ENCODE peak calls at places on chromosomes 11 and 22, in five cellular contexts. W is left ventricle myocardium inferior, M is neuronal stem cell, Q is NT2/D1, U is HepG2. G is an unnamed sample.
A peak's percentile ranks its signal among the peaks of the same experiment; 100 is the strongest.

GRCh38 chr11:72326151-72326842 is 82.3 kb upstream of the PHOX2A start:
- DNase-seq in W (no peak), Q (no peak), U (no peak), M (no peak), G (no peak)

GRCh38 chr22:18113680-18114394 is 3.2 kb downstream of the TUBA8 start:
- DNase-seq in Q (no peak), U (no peak), M (no peak), W (no peak), G (no peak)

GRCh38 chr11:22558638-22559037 is 67.0 kb downstream of the FANCF start:
- DNase-seq in Q (no peak), W (no peak), M (no peak), U (no peak), G (no peak)

GRCh38 chr11:118448294-118448693 is 12.0 kb downstream of the KMT2A start:
- DNase-seq in W (no peak), Q (no peak), U (no peak), M (no peak), G (no peak)

GRCh38 chr11:44120169-44120568 is 24.7 kb downstream of the EXT2 start:
- DNase-seq in Q (no peak), M (no peak), W (peak; percentile 30), U (no peak), G (no peak)

GRCh38 chr11:114244995-114245394 is 51.2 kb upstream of the NNMT start:
- DNase-seq in M (no peak), Q (no peak), U (no peak), W (no peak), G (no peak)

GRCh38 chr11:126024143-126024542 is 38.5 kb downstream of the CDON start:
- DNase-seq in Q (no peak), W (no peak), M (no peak), U (no peak), G (no peak)

GRCh38 chr22:46738961-46739870 is 1.2 kb upstream of the CERK start:
- DNase-seq in U (peak; percentile 75), M (no peak), Q (no peak), W (no peak), G (peak; percentile 67)

GRCh38 chr11:119461250-119461963 is 38.4 kb upstream of the THY1 start:
- DNase-seq in U (no peak), W (no peak), Q (no peak), M (no peak), G (no peak)

GRCh38 chr11:16169946-16170345 is 186.4 kb downstream of the SOX6 start:
- DNase-seq in W (no peak), Q (no peak), M (no peak), U (no peak), G (no peak)

GRCh38 chr22:50186181-50186731 is 543 bp downstream of the TRABD start:
- DNase-seq in Q (no peak), W (no peak), M (no peak), U (no peak), G (no peak)

DNA sequence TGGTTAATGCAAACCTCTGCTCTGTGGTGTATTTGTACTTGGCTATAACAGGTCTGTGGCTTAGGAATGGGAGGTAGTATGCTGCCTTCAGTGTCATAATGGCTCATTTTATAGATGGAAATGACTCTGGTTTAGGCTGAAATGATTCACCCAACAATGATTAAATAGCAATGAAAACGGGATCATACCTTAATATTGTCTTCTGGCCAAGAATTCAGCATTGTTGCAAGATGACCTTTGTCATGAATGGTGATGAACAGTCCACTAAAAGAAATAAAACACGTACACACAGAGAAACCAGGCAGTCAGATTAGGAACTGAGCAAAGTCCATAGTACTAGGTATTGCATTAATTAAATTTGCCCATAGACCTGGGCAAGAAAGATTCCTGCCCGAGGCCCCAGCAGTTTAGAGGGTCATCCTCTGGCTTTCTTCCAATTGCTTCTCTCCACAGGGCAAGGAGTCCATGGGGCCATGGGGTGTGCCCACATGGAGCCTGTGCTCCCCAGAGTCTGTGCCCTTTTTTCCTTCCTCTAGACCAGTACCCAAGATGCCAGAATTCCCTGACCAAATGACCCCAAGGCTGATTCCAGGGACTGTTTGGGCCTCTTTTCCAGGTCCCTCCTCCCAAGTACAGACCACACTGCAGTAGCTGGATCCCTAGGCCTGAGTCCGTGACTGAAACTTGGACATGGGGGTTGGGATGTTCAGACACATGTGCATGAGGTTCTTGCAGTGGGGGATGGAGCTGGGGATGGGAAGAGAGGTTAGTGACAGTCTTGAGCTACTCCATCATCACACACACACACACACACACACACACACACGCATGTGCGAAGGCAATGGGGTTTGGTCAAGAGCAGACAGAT is 134.2 kb downstream of the CCDC81 start:
- DNase-seq in Q (no peak), M (no peak), W (no peak), U (peak; percentile 66), G (no peak)
- H3K4me1 ChIP-seq in Q (no peaks in the 10 kb centered on the region), M (peaks cover 3% of the 10 kb centered on the region), W (peaks cover 24% of the 10 kb centered on the region), U (peaks cover 55% of the 10 kb centered on the region), G (peaks cover 4% of the 10 kb centered on the region)

GRCh38 chr11:12182650-12183511 is 72.5 kb downstream of the MICAL2 start:
- DNase-seq in Q (no peak), W (peak; percentile 61), U (peak; percentile 58), M (no peak), G (no peak)
- H3K4me1 ChIP-seq in Q (peaks cover 2% of the 10 kb centered on the region), W (peaks cover 95% of the 10 kb centered on the region), U (peaks cover 7% of the 10 kb centered on the region), M (peaks cover 12% of the 10 kb centered on the region), G (peaks cover 11% of the 10 kb centered on the region)

GRCh38 chr11:57502376-57502775 is 13.1 kb downstream of the SLC43A1 start:
- DNase-seq in U (no peak), W (no peak), M (no peak), Q (no peak), G (no peak)
- H3K4me1 ChIP-seq in U (peaks cover 98% of the 10 kb centered on the region), W (peaks cover 42% of the 10 kb centered on the region), M (peaks cover 7% of the 10 kb centered on the region), Q (peaks cover 21% of the 10 kb centered on the region), G (no peaks in the 10 kb centered on the region)

GRCh38 chr11:86442827-86443226 is 68.1 kb downstream of the CCDC81 start:
- DNase-seq in Q (no peak), M (no peak), U (no peak), W (no peak), G (peak; percentile 59)
- H3K4me1 ChIP-seq in Q (no peaks in the 10 kb centered on the region), M (no peaks in the 10 kb centered on the region), U (no peaks in the 10 kb centered on the region), W (peaks cover 4% of the 10 kb centered on the region), G (no peaks in the 10 kb centered on the region)

GRCh38 chr22:22023581-22024137 is 41.1 kb upstream of the TOP3B start:
- DNase-seq in W (no peak), Q (no peak), U (no peak), M (no peak), G (no peak)

GRCh38 chr22:22022977-22023534 is 40.5 kb upstream of the TOP3B start:
- DNase-seq in Q (no peak), W (no peak), M (no peak), U (no peak), G (no peak)

GRCh38 chr22:22025320-22026156 is 43.0 kb upstream of the TOP3B start:
- DNase-seq in W (no peak), U (no peak), M (no peak), Q (no peak), G (no peak)

GRCh38 chr22:22026157-22026831 is 43.7 kb upstream of the TOP3B start:
- DNase-seq in Q (no peak), W (no peak), M (no peak), U (no peak), G (no peak)

GRCh38 chr22:22024440-22024839 is 41.9 kb upstream of the TOP3B start:
- DNase-seq in Q (no peak), W (no peak), U (no peak), M (no peak), G (no peak)
- H3K4me1 ChIP-seq in Q (peaks cover 10% of the 10 kb centered on the region), W (no peaks in the 10 kb centered on the region), U (no peaks in the 10 kb centered on the region), M (no peaks in the 10 kb centered on the region), G (no peaks in the 10 kb centered on the region)

GRCh38 chr22:27745154-27745553 is 56.4 kb downstream of the MN1 start:
- DNase-seq in M (no peak), U (no peak), W (no peak), Q (no peak), G (no peak)

GRCh38 chr22:27745809-27746208 is 55.7 kb downstream of the MN1 start:
- DNase-seq in W (no peak), M (no peak), Q (no peak), U (no peak), G (no peak)

GRCh38 chr22:27737521-27737920 is 64.0 kb downstream of the MN1 start:
- DNase-seq in U (no peak), W (no peak), M (no peak), Q (no peak), G (no peak)

DNA sequence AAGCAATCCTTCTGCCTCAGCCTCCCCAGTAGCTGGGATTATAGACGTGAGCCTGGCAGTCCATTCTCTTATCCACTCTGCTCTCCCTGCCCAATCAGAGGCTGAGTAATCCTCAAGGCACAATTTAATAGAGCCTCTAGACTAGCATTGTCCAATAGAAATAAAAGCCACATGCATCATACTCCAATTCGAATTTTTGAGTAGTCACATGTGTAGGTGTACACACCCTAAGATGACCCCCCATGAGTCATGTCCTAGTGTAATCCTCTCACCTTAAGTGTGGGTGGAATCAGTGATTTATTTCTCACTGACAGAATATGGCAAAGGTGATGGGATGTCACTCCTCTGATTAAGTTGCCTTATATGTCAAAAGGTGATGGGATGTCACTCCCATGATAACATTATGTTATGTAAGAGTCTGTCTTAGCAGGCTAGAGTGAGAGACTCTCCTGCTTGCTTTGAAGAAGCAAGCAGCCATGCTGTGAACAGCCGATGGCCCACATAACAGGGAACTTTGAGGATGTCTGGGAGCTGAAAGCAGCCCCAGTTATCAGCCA is 61.3 kb downstream of the MN1 start:
- DNase-seq in M (no peak), W (no peak), Q (no peak), U (no peak), G (no peak)
- H3K4me1 ChIP-seq in M (peaks cover 1% of the 10 kb centered on the region), W (no peaks in the 10 kb centered on the region), Q (no peaks in the 10 kb centered on the region), U (no peaks in the 10 kb centered on the region), G (no peaks in the 10 kb centered on the region)

DNA sequence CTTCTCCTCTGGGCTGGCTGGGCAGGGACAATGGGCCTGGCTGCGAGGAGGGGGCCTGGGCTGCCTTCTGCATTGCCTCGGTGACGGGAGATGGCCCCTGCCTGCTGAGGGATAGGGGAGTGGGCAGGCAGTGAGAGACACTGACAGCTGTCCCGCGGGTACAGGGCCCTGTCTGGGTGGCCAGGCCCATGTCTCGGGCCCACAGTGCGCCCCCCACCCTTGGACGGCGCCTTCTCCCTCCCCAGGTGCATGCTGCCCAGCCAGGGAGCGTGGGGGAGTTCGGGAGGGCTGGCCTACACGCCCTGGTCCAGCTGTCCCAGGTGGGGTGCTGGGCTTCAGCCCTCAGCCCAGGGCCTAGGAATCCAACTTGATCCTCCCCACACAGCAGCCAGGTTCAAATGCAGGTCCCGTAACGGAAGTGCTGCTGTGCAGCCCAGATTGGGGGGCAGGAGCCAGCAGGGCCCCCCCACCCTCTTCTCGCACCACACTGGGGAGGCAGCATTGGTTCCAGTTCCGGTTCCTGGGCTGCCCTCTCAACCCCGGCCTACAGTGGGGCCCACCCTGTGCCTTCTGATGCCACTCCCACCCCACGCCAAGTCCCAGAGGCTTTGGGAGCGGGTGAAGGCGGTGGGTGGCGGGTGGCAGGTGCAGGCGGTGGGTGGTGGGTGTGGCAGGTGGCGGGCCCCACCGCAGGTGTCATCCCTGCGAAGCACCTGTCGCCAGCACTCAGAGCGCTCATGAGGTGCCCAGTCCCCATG is 7.3 kb upstream of the TSSC4 start:
- DNase-seq in M (no peak), W (no peak), U (no peak), Q (no peak), G (no peak)
- H3K4me1 ChIP-seq in M (peaks cover 19% of the 10 kb centered on the region), W (peaks cover 67% of the 10 kb centered on the region), U (no peaks in the 10 kb centered on the region), Q (peaks cover 30% of the 10 kb centered on the region), G (no peaks in the 10 kb centered on the region)